ENCODE peak calls at places on chromosomes 13 and 19, in five cellular contexts. B is KG1; P is colonic mucosa; Z is Peyer's patch; L is activated T-helper 1 cell treated with anti-CD3 and anti-CD28 coated beads, Interleukin-12 subunit alpha, Interleukin-12 subunit beta, Interleukin-2, Interleukin-4 antibody, amounts not matched to agents 30 ng/mL and 10 ng/mL and 1 ng/mL, durations not matched to agents 14 hours and 24 hours and 36 hours. J is an unnamed sample.

GRCh38 chr13:49443689-49444516 is at the start of the genes CAB39L and SETDB2:
- DNase-seq in B (peak; percentile 94), Z (peak; percentile 98), P (peak; percentile 99), L (peak; percentile 99), J (peak; percentile 99)

GRCh38 chr13:43978688-43979087 is 99.0 kb downstream of the LACC1 start:
- DNase-seq in L (no peak), Z (no peak), P (no peak), B (no peak), J (no peak)

GRCh38 chr19:2491130-2491801 is 15.3 kb downstream of the GADD45B start:
- DNase-seq in L (no peak), P (peak; percentile 97), Z (no peak), B (peak; percentile 6), J (no peak)

GRCh38 chr19:38523319-38523718 is 89.8 kb downstream of the RYR1 start:
- DNase-seq in Z (no peak), P (no peak), L (no peak), B (no peak), J (no peak)

GRCh38 chr13:40589285-40590109 is 76.9 kb downstream of the FOXO1 start:
- DNase-seq in B (peak; percentile 16), P (no peak), Z (peak; percentile 74), L (no peak), J (peak; percentile 67)

GRCh38 chr19:40553885-40554857 is 22.5 kb upstream of the SHKBP1 start:
- DNase-seq in Z (no peak), B (no peak), L (no peak), P (no peak), J (no peak)

GRCh38 chr13:33388254-33388998 is 102.9 kb upstream of the STARD13 start:
- DNase-seq in Z (no peak), P (peak; percentile 34), B (no peak), L (no peak), J (no peak)

GRCh38 chr19:40610396-40611064 is 9.4 kb downstream of the LTBP4 start:
- DNase-seq in P (peak; percentile 77), B (no peak), L (no peak), Z (peak; percentile 65), J (no peak)

GRCh38 chr19:54104998-54105715 is 2.5 kb downstream of the NDUFA3 start:
- DNase-seq in B (no peak), Z (no peak), L (no peak), P (no peak), J (no peak)

GRCh38 chr19:45824041-45824471 is 8.9 kb upstream of the RSPH6A start:
- DNase-seq in B (no peak), P (peak; percentile 53), L (no peak), Z (no peak), J (no peak)

GRCh38 chr19:57927587-57927986 is 7.6 kb downstream of the ZNF418 start:
- DNase-seq in P (no peak), B (no peak), L (no peak), Z (no peak), J (no peak)

GRCh38 chr13:73321039-73321438 is 262.2 kb downstream of the KLF5 start:
- DNase-seq in P (no peak), L (no peak), Z (no peak), B (no peak), J (no peak)

GRCh38 chr19:15498910-15499309 is 9.4 kb upstream of the CYP4F22 start:
- DNase-seq in P (no peak), B (no peak), L (no peak), Z (no peak), J (no peak)

GRCh38 chr19:35164418-35164817 is 9.9 kb downstream of the FXYD5 start:
- DNase-seq in Z (no peak), P (no peak), B (no peak), L (no peak), J (no peak)

GRCh38 chr13:34247596-34247995 is 429.6 kb downstream of the RFC3 start:
- DNase-seq in P (no peak), B (no peak), Z (no peak), L (no peak), J (no peak)

GRCh38 chr13:104436555-104436954 is 1370.3 kb upstream of the SLC10A2 start:
- DNase-seq in B (no peak), L (no peak), P (no peak), Z (no peak), J (no peak)

GRCh38 chr13:93775507-93776108 is 549.0 kb downstream of the GPC6 start:
- DNase-seq in B (no peak), P (no peak), Z (no peak), L (no peak), J (no peak)

GRCh38 chr19:29162694-29163093 is 50.3 kb downstream of the UQCRFS1 start:
- DNase-seq in P (no peak), B (no peak), L (no peak), Z (no peak), J (no peak)

GRCh38 chr19:40116075-40116474 is 25.3 kb upstream of the ZNF780A start:
- DNase-seq in L (no peak), Z (no peak), B (no peak), P (no peak), J (no peak)

GRCh38 chr19:41531438-41532311 is 44.3 kb upstream of the CEACAM21 start:
- DNase-seq in B (peak; percentile 67), Z (peak; percentile 81), P (peak; percentile 59), L (peak; percentile 87), J (peak; percentile 89)

GRCh38 chr13:47291116-47291656 is 394.3 kb upstream of the HTR2A start:
- DNase-seq in B (no peak), L (no peak), P (no peak), Z (no peak), J (no peak)

GRCh38 chr19:50657672-50658437 is 8.6 kb downstream of the C19orf81 start:
- DNase-seq in P (peak; percentile 55), B (peak; percentile 76), L (peak; percentile 69), Z (peak; percentile 63), J (peak; percentile 92)

GRCh38 chr13:54449922-54450321 is 1421.3 kb downstream of the OLFM4 start:
- DNase-seq in Z (no peak), L (no peak), B (no peak), P (no peak), J (no peak)

GRCh38 chr19:32798201-32798600 is 71.4 kb downstream of the SLC7A9 start:
- DNase-seq in B (no peak), L (no peak), Z (no peak), P (no peak), J (no peak)

GRCh38 chr19:47230122-47230920 is 678 bp downstream of the BBC3 start:
- DNase-seq in L (peak; percentile 77), P (peak; percentile 85), B (no peak), Z (peak; percentile 77), J (peak; percentile 61)

GRCh38 chr13:41506312-41506711 is 49.0 kb downstream of the RGCC start:
- DNase-seq in Z (no peak), L (no peak), P (no peak), B (no peak), J (no peak)

J was measured in stimulated activated naive B cell treated with anti-CD40 and anti-IgM and Interleukin-4, amounts not matched to agents 10 μg/mL and 1 μg/mL and 100 μg/mL, for 72 hours.